ENCODE peak calls at places on chromosomes 3 and 15, in nine cellular contexts. One of them, this sample, is unnamed.

GRCh38 chr15:37980010-37980409 is 45.6 kb downstream of the TMCO5A start:
- DNase-seq in ovary: no peak
- DNase-seq in HL-60: no peak
- DNase-seq in endothelial cell: no peak
- DNase-seq in adrenal gland: no peak
- DNase-seq in WTC11: no peak
- DNase-seq in neural progenitor cell: no peak
- DNase-seq in heart right ventricle: no peak
- DNase-seq in psoas muscle: no peak
- DNase-seq in this sample: no peak

GRCh38 chr15:67839358-67839928 is 402 bp downstream of the RNU6-1 start:
- DNase-seq in heart right ventricle: no peak
- DNase-seq in HL-60: peak; percentile 82
- DNase-seq in psoas muscle: no peak
- DNase-seq in endothelial cell: no peak
- DNase-seq in adrenal gland: no peak
- DNase-seq in WTC11: no peak
- DNase-seq in ovary: no peak
- DNase-seq in neural progenitor cell: no peak
- DNase-seq in this sample: peak; percentile 57

GRCh38 chr3:148238421-148238821 is 459.3 kb upstream of the AGTR1 start:
- DNase-seq in adrenal gland: no peak
- DNase-seq in ovary: no peak
- DNase-seq in WTC11: no peak
- DNase-seq in endothelial cell: no peak
- DNase-seq in neural progenitor cell: no peak
- DNase-seq in HL-60: no peak
- DNase-seq in psoas muscle: no peak
- DNase-seq in heart right ventricle: no peak
- DNase-seq in this sample: no peak

GRCh38 chr3:105836533-105836932 is 32.3 kb downstream of the CBLB start:
- DNase-seq in psoas muscle: no peak
- DNase-seq in neural progenitor cell: no peak
- DNase-seq in endothelial cell: no peak
- DNase-seq in ovary: no peak
- DNase-seq in WTC11: no peak
- DNase-seq in heart right ventricle: no peak
- DNase-seq in adrenal gland: no peak
- DNase-seq in HL-60: no peak
- DNase-seq in this sample: peak; percentile 96

GRCh38 chr15:39084683-39085530 is 496.0 kb upstream of the THBS1 start:
- DNase-seq in neural progenitor cell: no peak
- DNase-seq in heart right ventricle: no peak
- DNase-seq in adrenal gland: no peak
- DNase-seq in ovary: peak; percentile 68
- DNase-seq in endothelial cell: no peak
- DNase-seq in WTC11: no peak
- DNase-seq in HL-60: peak; percentile 60
- DNase-seq in psoas muscle: no peak
- DNase-seq in this sample: peak; percentile 90

GRCh38 chr3:174949523-174949922 is 90.4 kb downstream of the NAALADL2 start:
- DNase-seq in HL-60: no peak
- DNase-seq in psoas muscle: no peak
- DNase-seq in heart right ventricle: no peak
- DNase-seq in ovary: no peak
- DNase-seq in adrenal gland: no peak
- DNase-seq in WTC11: no peak
- DNase-seq in neural progenitor cell: no peak
- DNase-seq in endothelial cell: no peak
- DNase-seq in this sample: peak; percentile 99

GRCh38 chr15:58590901-58591300 is 158.6 kb downstream of the ADAM10 start:
- DNase-seq in psoas muscle: no peak
- DNase-seq in heart right ventricle: no peak
- DNase-seq in ovary: no peak
- DNase-seq in WTC11: no peak
- DNase-seq in HL-60: no peak
- DNase-seq in endothelial cell: no peak
- DNase-seq in adrenal gland: no peak
- DNase-seq in neural progenitor cell: no peak
- DNase-seq in this sample: no peak

GRCh38 chr15:64045774-64046346 is 425 bp downstream of the DAPK2 start:
- DNase-seq in psoas muscle: peak; percentile 62
- DNase-seq in adrenal gland: peak; percentile 28
- DNase-seq in heart right ventricle: peak; percentile 58
- DNase-seq in ovary: peak; percentile 45
- DNase-seq in WTC11: no peak
- DNase-seq in HL-60: no peak
- DNase-seq in neural progenitor cell: no peak
- DNase-seq in endothelial cell: no peak
- DNase-seq in this sample: no peak

GRCh38 chr15:84955089-84955848 is 26.4 kb upstream of the PDE8A start:
- DNase-seq in psoas muscle: peak; percentile 83
- DNase-seq in ovary: peak; percentile 83
- DNase-seq in adrenal gland: peak; percentile 85
- DNase-seq in endothelial cell: peak; percentile 70
- DNase-seq in WTC11: peak; percentile 70
- DNase-seq in HL-60: peak; percentile 8
- DNase-seq in neural progenitor cell: peak; percentile 70
- DNase-seq in heart right ventricle: peak; percentile 71
- DNase-seq in this sample: peak; percentile 87

GRCh38 chr3:157301027-157301663 is 135.5 kb upstream of the PTX3 start:
- DNase-seq in adrenal gland: no peak
- DNase-seq in neural progenitor cell: no peak
- DNase-seq in psoas muscle: no peak
- DNase-seq in ovary: no peak
- DNase-seq in HL-60: no peak
- DNase-seq in heart right ventricle: no peak
- DNase-seq in WTC11: no peak
- DNase-seq in endothelial cell: no peak
- DNase-seq in this sample: no peak

GRCh38 chr3:150384517-150385212 is 23.4 kb upstream of the TSC22D2 start:
- DNase-seq in psoas muscle: no peak
- DNase-seq in HL-60: peak; percentile 80
- DNase-seq in ovary: no peak
- DNase-seq in adrenal gland: peak; percentile 13
- DNase-seq in heart right ventricle: no peak
- DNase-seq in endothelial cell: peak; percentile 32
- DNase-seq in neural progenitor cell: peak; percentile 58
- DNase-seq in WTC11: peak; percentile 51
- DNase-seq in this sample: peak; percentile 87

GRCh38 chr3:172516318-172517214 is 6.7 kb downstream of the TNFSF10 start:
- DNase-seq in neural progenitor cell: no peak
- DNase-seq in HL-60: no peak
- DNase-seq in psoas muscle: no peak
- DNase-seq in WTC11: no peak
- DNase-seq in adrenal gland: peak; percentile 74
- DNase-seq in endothelial cell: no peak
- DNase-seq in heart right ventricle: peak; percentile 23
- DNase-seq in ovary: peak; percentile 45
- DNase-seq in this sample: peak; percentile 49

GRCh38 chr3:195583831-195584542 is at the start of gene APOD:
- DNase-seq in psoas muscle: peak; percentile 91
- DNase-seq in adrenal gland: no peak
- DNase-seq in WTC11: no peak
- DNase-seq in heart right ventricle: peak; percentile 57
- DNase-seq in neural progenitor cell: no peak
- DNase-seq in HL-60: no peak
- DNase-seq in ovary: peak; percentile 73
- DNase-seq in endothelial cell: no peak
- DNase-seq in this sample: peak; percentile 80

GRCh38 chr15:77823736-77824135 is 191.0 kb upstream of the LINGO1 start:
- DNase-seq in neural progenitor cell: no peak
- DNase-seq in HL-60: no peak
- DNase-seq in heart right ventricle: no peak
- DNase-seq in endothelial cell: no peak
- DNase-seq in WTC11: no peak
- DNase-seq in ovary: no peak
- DNase-seq in psoas muscle: peak; percentile 30
- DNase-seq in adrenal gland: no peak
- DNase-seq in this sample: no peak

GRCh38 chr15:23954931-23955330 is 267.8 kb upstream of the NDN start:
- DNase-seq in endothelial cell: no peak
- DNase-seq in psoas muscle: no peak
- DNase-seq in heart right ventricle: no peak
- DNase-seq in adrenal gland: no peak
- DNase-seq in WTC11: no peak
- DNase-seq in neural progenitor cell: no peak
- DNase-seq in HL-60: no peak
- DNase-seq in ovary: no peak
- DNase-seq in this sample: no peak

DNA sequence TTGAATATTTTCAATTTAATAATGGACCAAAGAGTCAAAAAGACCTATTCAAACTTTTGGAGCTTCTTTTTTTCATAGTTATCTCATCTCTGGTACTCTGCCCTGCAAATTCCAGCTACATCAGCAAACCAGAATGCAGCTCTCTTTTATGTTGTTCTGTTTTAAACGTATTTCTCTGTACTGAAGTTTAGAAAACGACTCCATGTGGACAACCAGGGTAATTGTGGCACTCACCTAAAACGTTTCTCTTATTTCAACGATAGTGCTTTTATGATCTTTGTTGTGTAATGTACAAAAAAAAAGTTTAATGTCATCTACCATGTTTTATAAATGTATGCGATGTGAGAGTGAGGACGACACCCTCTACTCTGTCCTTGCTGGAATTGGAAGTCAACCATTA is 1472.3 kb upstream of the GBE1 start:
- DNase-seq in psoas muscle: no peak
- DNase-seq in neural progenitor cell: no peak
- DNase-seq in adrenal gland: no peak
- DNase-seq in ovary: no peak
- DNase-seq in WTC11: no peak
- DNase-seq in heart right ventricle: no peak
- DNase-seq in HL-60: no peak
- DNase-seq in endothelial cell: no peak
- DNase-seq in this sample: no peak
- TF ChIP-seq CTCF in psoas muscle: no peak
- TF ChIP-seq CTCF in neural progenitor cell: no peak
- TF ChIP-seq CTCF in adrenal gland: no peak
- TF ChIP-seq CTCF in ovary: no peak
- TF ChIP-seq CTCF in WTC11: no peak
- TF ChIP-seq CTCF in heart right ventricle: no peak
- TF ChIP-seq CTCF in HL-60: no peak
- TF ChIP-seq CTCF in endothelial cell: no peak
- TF ChIP-seq CTCF in this sample: no peak

DNA sequence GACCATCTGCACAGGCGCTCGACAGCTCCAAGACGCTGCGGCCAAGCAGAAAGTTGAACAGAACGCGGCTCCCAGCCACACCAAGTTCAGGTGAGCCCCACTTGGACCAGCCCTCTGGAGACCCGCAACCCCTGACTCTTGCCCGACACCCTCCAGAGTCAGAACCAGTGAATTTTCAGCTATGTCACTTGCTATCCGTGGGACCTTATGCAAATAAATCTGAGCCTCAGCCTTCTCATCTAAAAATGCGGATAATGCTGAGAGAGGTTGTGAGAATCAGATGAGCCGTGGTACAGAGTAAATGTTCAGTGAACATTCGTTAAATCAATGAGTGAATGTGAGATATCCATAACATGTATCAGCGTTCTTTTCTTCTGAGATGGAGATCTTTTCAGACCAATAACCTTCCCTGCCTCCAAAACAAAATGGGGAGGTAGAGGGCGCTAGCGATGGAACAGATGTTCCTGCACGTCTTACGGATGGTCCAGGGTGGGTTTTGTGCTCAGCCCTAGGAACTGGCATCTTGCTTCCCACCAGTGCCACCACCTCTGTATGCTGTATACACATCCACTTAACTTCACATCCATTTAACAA is 524 bp downstream of the MRPS11 start:
- DNase-seq in ovary: no peak
- DNase-seq in neural progenitor cell: peak; percentile 20
- DNase-seq in psoas muscle: no peak
- DNase-seq in WTC11: no peak
- DNase-seq in adrenal gland: no peak
- DNase-seq in HL-60: no peak
- DNase-seq in heart right ventricle: no peak
- DNase-seq in endothelial cell: peak; percentile 31
- DNase-seq in this sample: peak; percentile 46
- TF ChIP-seq CTCF in ovary: no peak
- TF ChIP-seq CTCF in neural progenitor cell: peak; percentile 38
- TF ChIP-seq CTCF in psoas muscle: no peak
- TF ChIP-seq CTCF in WTC11: no peak
- TF ChIP-seq CTCF in adrenal gland: no peak
- TF ChIP-seq CTCF in HL-60: no peak
- TF ChIP-seq CTCF in heart right ventricle: no peak
- TF ChIP-seq CTCF in endothelial cell: no peak
- TF ChIP-seq CTCF in this sample: peak; percentile 65

GRCh38 chr3:52385157-52385556 is 59.7 kb downstream of the SEMA3G start:
- DNase-seq in heart right ventricle: no peak
- DNase-seq in HL-60: peak; percentile 52
- DNase-seq in WTC11: peak; percentile 88
- DNase-seq in psoas muscle: no peak
- DNase-seq in neural progenitor cell: peak; percentile 90
- DNase-seq in endothelial cell: peak; percentile 74
- DNase-seq in adrenal gland: no peak
- DNase-seq in ovary: no peak
- DNase-seq in this sample: peak; percentile 57
- TF ChIP-seq CTCF in heart right ventricle: no peak
- TF ChIP-seq CTCF in HL-60: peak; percentile 45
- TF ChIP-seq CTCF in WTC11: peak; percentile 65
- TF ChIP-seq CTCF in psoas muscle: peak; percentile 12
- TF ChIP-seq CTCF in neural progenitor cell: peak; percentile 85
- TF ChIP-seq CTCF in endothelial cell: peak; percentile 60
- TF ChIP-seq CTCF in adrenal gland: no peak
- TF ChIP-seq CTCF in ovary: no peak
- TF ChIP-seq CTCF in this sample: peak; percentile 73

DNA sequence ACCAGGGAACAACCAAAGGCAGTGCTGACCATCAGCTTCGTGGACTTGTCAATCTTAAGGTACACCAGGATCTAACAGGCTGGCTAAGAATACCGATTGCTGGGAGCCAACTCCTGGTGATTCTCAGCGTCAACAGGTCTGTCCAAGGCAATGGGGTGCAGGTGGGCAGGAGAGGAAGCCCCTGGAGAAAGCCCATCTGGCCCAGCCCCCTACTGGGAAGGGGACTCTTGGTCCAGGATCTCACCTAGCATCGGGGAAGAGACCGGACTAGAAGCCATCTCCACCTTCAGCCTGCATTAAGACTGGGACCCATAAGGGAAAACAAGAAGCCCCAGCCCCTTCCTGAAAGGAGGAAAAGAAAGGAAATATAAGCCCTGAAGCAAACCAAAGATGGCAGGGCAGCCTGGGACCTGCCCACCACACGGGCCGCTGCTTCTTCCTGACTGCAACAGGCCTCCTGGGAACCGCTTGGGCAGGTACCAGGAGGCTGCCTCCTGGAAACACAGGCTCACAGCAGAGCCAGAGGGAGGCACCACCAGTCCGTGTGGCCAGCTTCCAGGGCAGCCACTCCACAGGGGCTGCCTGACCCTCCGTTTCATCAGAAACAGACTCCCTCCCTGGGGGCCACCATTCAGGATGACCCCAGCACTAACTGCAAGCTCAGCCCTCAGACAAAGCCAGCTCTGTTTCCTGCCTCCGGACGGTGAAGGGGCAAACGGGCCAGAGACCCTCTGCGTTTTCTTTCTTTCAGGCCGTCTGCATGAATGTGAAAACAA is 100.3 kb downstream of the LRIG1 start:
- DNase-seq in endothelial cell: no peak
- DNase-seq in psoas muscle: no peak
- DNase-seq in ovary: no peak
- DNase-seq in neural progenitor cell: peak; percentile 44
- DNase-seq in adrenal gland: no peak
- DNase-seq in WTC11: no peak
- DNase-seq in heart right ventricle: no peak
- DNase-seq in HL-60: no peak
- DNase-seq in this sample: peak; percentile 46
- TF ChIP-seq CTCF in endothelial cell: no peak
- TF ChIP-seq CTCF in psoas muscle: no peak
- TF ChIP-seq CTCF in ovary: no peak
- TF ChIP-seq CTCF in neural progenitor cell: no peak
- TF ChIP-seq CTCF in adrenal gland: no peak
- TF ChIP-seq CTCF in WTC11: no peak
- TF ChIP-seq CTCF in heart right ventricle: no peak
- TF ChIP-seq CTCF in HL-60: no peak
- TF ChIP-seq CTCF in this sample: peak; percentile 35